ENCODE peak calls at places on chromosomes 2 and 18, in ten cellular contexts. M, W, I, R, Z, P, E, V, L and H are unnamed samples.

GRCh38 chr2:160039166-160039903 is 23.1 kb downstream of the PLA2R1 start:
- DNase-seq in W (peak), M (peak), Z (no peak), R (no peak), E (no peak), P (no peak), I (no peak), V (peak), L (peak), H (peak)

GRCh38 chr2:109129921-109130725 is 1.1 kb downstream of the SH3RF3 start:
- DNase-seq in P (no peak), R (no peak), E (peak), M (no peak), Z (no peak), I (peak), V (no peak), L (peak), W (peak), H (peak)

GRCh38 chr2:71672640-71673401 is 219.5 kb downstream of the DYSF start:
- DNase-seq in L (no peak), E (no peak), W (no peak), V (peak), I (no peak), R (no peak), M (no peak), P (no peak), Z (no peak), H (no peak)

GRCh38 chr2:99572380-99572779 is 82.6 kb upstream of the REV1 start:
- DNase-seq in R (no peak), Z (no peak), W (peak), V (peak), E (no peak), L (no peak), M (peak), P (no peak), I (peak), H (no peak)

GRCh38 chr2:185578293-185578692 is 160.3 kb upstream of the FSIP2 start:
- DNase-seq in E (no peak), Z (no peak), W (no peak), R (no peak), L (no peak), V (no peak), I (no peak), M (no peak), P (no peak), H (no peak)

GRCh38 chr2:218295029-218295428 is 2.7 kb upstream of the TMBIM1 start:
- DNase-seq in L (peak), P (no peak), M (no peak), W (no peak), R (peak), E (no peak), V (peak), I (no peak), Z (no peak), H (no peak)

GRCh38 chr2:195677290-195677689 is 20.3 kb downstream of the SLC39A10 start:
- DNase-seq in R (no peak), W (no peak), V (no peak), I (no peak), Z (no peak), M (no peak), P (no peak), L (no peak), E (no peak), H (no peak)

GRCh38 chr18:76823574-76823973 is 1.2 kb downstream of the ZNF236 start:
- DNase-seq in V (no peak), P (no peak), L (no peak), W (peak), R (no peak), E (peak), I (peak), Z (no peak), M (no peak), H (peak)

GRCh38 chr2:30366199-30366691 is 80.8 kb upstream of the LCLAT1 start:
- DNase-seq in L (no peak), E (no peak), R (no peak), P (no peak), V (no peak), Z (no peak), W (peak), I (no peak), M (peak), H (peak)

GRCh38 chr2:238449241-238449640 is 22.5 kb downstream of the ASB1 start:
- DNase-seq in I (no peak), Z (no peak), R (no peak), P (no peak), W (no peak), E (no peak), M (no peak), V (no peak), L (no peak), H (no peak)

GRCh38 chr2:74549685-74549971 is 4.1 kb downstream of the LOXL3 start:
- DNase-seq in Z (no peak), M (no peak), W (no peak), E (no peak), L (no peak), P (no peak), V (no peak), I (no peak), R (no peak), H (no peak)

GRCh38 chr18:60019463-60019840 is 119.7 kb downstream of the PMAIP1 start:
- DNase-seq in L (peak), P (no peak), V (no peak), I (no peak), Z (peak), E (no peak), M (peak), R (no peak), W (peak), H (peak)

GRCh38 chr2:18889565-18890332 is 300.4 kb upstream of the NT5C1B start:
- DNase-seq in M (no peak), I (no peak), E (no peak), W (no peak), P (no peak), R (no peak), L (peak), Z (no peak), V (no peak), H (peak)

GRCh38 chr2:60872510-60872928 is 8.9 kb upstream of the REL start:
- DNase-seq in Z (no peak), L (no peak), R (no peak), E (no peak), M (no peak), W (no peak), I (no peak), V (no peak), P (no peak), H (no peak)

GRCh38 chr2:168858146-168858545 is 32.1 kb downstream of the SPC25 start:
- DNase-seq in W (no peak), R (no peak), E (no peak), Z (no peak), V (no peak), L (no peak), I (no peak), M (no peak), P (no peak), H (no peak)

GRCh38 chr18:519019-519879 is 18.7 kb upstream of the COLEC12 start:
- DNase-seq in P (no peak), W (peak), E (peak), M (peak), I (no peak), V (peak), L (peak), Z (peak), R (no peak), H (peak)

GRCh38 chr2:223222397-223222796 is 170.4 kb downstream of the KCNE4 start:
- DNase-seq in E (no peak), I (no peak), L (no peak), R (no peak), Z (no peak), V (no peak), W (peak), P (no peak), M (peak), H (peak)

GRCh38 chr2:146814971-146815370 is 1029.9 kb upstream of the ACVR2A start:
- DNase-seq in R (no peak), V (no peak), I (no peak), M (no peak), Z (no peak), W (no peak), E (no peak), L (no peak), P (no peak), H (no peak)

GRCh38 chr2:7007846-7008741 is 90.9 kb downstream of the RNF144A start:
- DNase-seq in V (peak), I (peak), W (peak), R (no peak), L (peak), E (peak), M (peak), P (no peak), Z (no peak), H (peak)

GRCh38 chr2:2057125-2057721 is 273.9 kb downstream of the MYT1L start:
- DNase-seq in Z (no peak), M (peak), P (peak), I (peak), R (peak), V (no peak), W (peak), L (peak), E (peak), H (peak)

GRCh38 chr2:13335862-13336535 is 619.3 kb downstream of the TRIB2 start:
- DNase-seq in L (no peak), P (no peak), I (no peak), R (no peak), V (no peak), W (no peak), Z (no peak), M (no peak), E (no peak), H (no peak)

GRCh38 chr18:31679133-31679731 is 5.1 kb downstream of the B4GALT6 start:
- DNase-seq in Z (no peak), V (no peak), L (peak), R (no peak), E (no peak), P (no peak), I (no peak), W (peak), M (peak), H (peak)

GRCh38 chr2:219099319-219099718 is 38.6 kb upstream of the IHH start:
- DNase-seq in I (no peak), W (no peak), V (no peak), L (peak), E (no peak), M (peak), R (no peak), Z (peak), P (no peak), H (peak)

GRCh38 chr2:112626604-112627059 is 19.1 kb upstream of the SLC20A1 start:
- DNase-seq in M (no peak), I (peak), V (peak), R (peak), Z (no peak), L (peak), P (peak), E (peak), W (peak), H (peak)

GRCh38 chr18:74229005-74229404 is 62.8 kb downstream of the CYB5A start:
- DNase-seq in M (no peak), W (no peak), I (no peak), P (no peak), V (no peak), Z (no peak), L (no peak), R (no peak), E (no peak), H (no peak)

GRCh38 chr2:209638346-209638745 is 133.3 kb upstream of the UNC80 start:
- DNase-seq in W (peak), Z (peak), L (peak), I (no peak), V (no peak), P (no peak), E (no peak), M (peak), R (no peak), H (peak)

GRCh38 chr2:10759151-10759714 is 37.8 kb downstream of the ATP6V1C2 start:
- DNase-seq in R (peak), V (no peak), W (no peak), P (no peak), E (peak), L (no peak), Z (no peak), I (no peak), M (no peak), H (no peak)

GRCh38 chr2:160377204-160377995 is 116.2 kb downstream of the RBMS1 start:
- DNase-seq in V (no peak), E (no peak), W (no peak), P (no peak), I (peak), R (no peak), L (peak), M (no peak), Z (no peak), H (peak)

DNA sequence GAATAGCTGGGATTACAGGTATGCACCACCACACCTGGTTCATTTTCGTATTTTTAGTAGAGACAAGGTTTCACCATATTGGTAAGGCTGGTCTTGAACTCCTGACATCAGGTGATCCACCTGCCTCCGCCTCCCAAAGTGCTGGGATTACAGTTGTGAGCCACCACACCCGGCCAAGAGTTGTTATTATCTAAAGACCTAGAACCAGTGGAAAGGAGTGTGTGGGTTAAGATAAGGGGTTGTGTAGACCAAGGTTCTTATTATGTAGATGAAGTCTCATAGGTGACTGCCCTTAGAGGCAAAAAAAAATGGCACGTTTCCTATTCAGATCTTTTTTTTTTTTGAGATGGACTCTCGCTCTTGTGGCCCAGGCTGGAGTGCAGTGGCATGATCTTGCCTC is 21.8 kb upstream of the TEX44 start:
- DNase-seq in R (no peak), I (no peak), M (no peak), L (no peak), P (no peak), V (no peak), E (no peak), W (no peak), Z (no peak), H (no peak)
- H3K4me3 ChIP-seq in R (no peak), I (no peak), M (no peak), L (no peak), P (no peak), V (no peak), E (no peak), W (no peak), Z (no peak), H (no peak)

GRCh38 chr2:64930159-64930558 is 59.0 kb upstream of the SLC1A4 start:
- DNase-seq in V (no peak), R (no peak), P (no peak), E (no peak), Z (no peak), M (no peak), W (no peak), I (no peak), L (no peak), H (peak)
- H3K4me3 ChIP-seq in V (no peak), R (no peak), P (no peak), E (no peak), Z (no peak), M (no peak), W (no peak), I (no peak), L (no peak), H (no peak)

DNA sequence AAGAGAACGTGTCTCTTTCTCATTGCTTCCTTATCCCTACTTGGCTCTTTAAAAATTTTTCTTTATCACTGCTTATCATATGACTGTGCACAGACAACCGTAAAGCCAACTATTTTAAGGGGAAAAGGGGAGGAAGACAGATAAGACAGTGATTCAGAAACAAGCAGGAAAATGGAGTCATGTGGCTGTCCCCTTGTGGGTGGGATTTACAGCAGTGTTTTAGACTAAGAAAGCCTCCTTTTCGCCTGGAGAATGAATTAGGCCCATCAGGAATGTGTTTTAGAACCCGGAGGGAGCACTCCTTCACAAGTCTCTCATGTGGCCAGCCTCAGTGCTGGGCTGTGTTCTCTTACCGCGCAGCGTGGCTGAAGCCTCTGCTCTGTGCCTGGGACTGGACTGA is 17.6 kb downstream of the PRKCE start:
- DNase-seq in L (peak), R (no peak), I (no peak), E (no peak), P (no peak), Z (no peak), W (no peak), M (peak), V (no peak), H (peak)
- H3K4me3 ChIP-seq in L (peak), R (no peak), I (no peak), E (no peak), P (no peak), Z (no peak), W (no peak), M (no peak), V (no peak), H (no peak)

GRCh38 chr2:44942304-44943030 is 965 bp downstream of the SIX3 start:
- DNase-seq in V (no peak), R (no peak), I (no peak), E (peak), M (no peak), W (no peak), P (peak), L (no peak), Z (no peak), H (no peak)
- H3K4me3 ChIP-seq in V (peak), R (no peak), I (peak), E (peak), M (no peak), W (no peak), P (peak), L (no peak), Z (no peak), H (no peak)

DNA sequence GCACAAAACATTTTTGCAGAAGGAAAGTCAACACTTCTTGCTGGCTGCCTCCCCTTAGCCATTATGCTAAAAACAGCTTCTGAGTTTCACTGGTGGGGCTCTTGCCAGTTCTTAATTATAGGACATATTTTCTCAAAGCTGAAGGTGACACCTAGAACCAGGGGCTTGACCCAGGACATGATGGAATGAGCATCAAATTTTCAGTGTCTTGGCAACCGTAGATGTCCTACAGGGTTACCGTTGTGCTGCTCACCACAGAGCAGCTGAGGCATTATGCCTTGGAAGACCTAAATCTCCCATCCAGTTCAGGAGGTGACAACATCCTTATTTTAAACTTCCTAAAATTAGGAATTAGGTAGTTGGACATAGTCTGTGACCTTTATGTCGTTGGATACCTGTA is 46.7 kb downstream of the TMEM185B start:
- DNase-seq in E (no peak), V (no peak), L (no peak), Z (no peak), W (no peak), I (no peak), M (no peak), R (no peak), P (no peak), H (no peak)
- H3K4me3 ChIP-seq in E (peak), V (no peak), L (no peak), Z (no peak), W (no peak), I (no peak), M (no peak), R (no peak), P (peak), H (no peak)

DNA sequence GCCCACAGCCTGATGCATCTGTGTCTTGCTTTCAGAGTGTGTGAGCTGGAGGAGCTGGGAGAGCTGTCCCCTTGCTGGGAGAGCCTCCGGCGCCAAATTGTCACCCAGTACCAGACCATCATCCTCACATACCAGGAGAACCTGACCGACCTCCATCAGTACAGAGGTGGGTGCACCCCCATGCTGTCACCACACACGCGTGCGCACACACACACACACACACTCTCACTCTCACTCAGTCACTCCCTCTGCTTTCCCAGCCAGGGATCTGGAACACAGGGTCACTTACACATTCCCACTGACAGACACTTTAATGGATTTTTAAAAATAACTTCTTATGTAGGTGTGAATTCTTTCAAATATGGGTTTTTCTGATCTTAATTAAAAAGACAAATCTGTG is 64.5 kb downstream of the COA5 start:
- DNase-seq in E (no peak), M (no peak), Z (no peak), R (no peak), V (no peak), I (no peak), P (no peak), W (no peak), L (no peak), H (no peak)
- H3K4me3 ChIP-seq in E (no peak), M (no peak), Z (no peak), R (no peak), V (no peak), I (no peak), P (no peak), W (no peak), L (no peak), H (no peak)

DNA sequence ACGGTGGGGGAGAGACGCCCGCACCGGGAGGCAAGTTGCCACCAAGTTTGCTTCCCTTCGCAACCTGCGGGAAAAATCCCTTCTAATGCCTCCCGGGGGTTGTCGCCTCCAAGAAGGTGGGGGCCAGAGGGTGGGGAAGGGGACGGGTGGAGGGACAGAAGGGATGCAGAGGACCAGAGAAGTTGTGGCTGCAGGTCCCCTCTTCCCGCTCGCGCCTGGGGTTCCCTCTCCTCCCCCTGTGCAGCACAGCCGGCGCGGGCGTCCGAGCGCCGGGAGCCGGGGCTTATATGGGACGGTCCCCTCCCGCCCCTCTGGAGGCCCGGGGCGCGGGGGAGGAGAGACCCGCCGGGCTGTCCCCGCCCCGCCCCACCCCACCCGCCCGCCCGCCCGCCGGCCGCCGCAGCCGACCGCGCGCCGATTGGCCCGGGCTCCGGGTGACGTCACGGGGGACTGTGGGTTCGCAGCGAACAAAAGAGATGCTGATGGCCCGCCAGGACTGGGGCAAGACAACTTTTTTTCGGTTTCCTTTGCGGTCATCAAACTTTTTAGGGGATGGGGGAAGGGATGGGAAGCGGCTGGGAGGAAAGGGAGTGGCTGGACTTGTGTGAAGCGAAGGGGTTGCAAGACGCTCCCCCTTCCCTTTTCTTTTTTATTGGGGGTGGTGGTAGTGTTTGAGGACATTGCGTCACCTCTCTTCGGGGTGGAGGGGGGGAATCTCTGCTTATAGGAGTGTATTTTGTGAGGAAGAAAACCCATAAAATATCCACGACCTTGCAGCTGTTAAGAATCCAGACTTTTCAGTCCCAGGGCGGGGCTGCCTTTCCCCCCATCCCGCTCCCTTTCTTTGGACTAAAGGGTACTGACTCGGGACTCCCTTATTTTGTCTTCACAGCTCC is at the start of gene FN1:
- DNase-seq in V (peak), R (peak), L (peak), M (peak), E (peak), Z (peak), W (peak), I (peak), P (peak), H (peak)
- H3K4me3 ChIP-seq in V (peak), R (peak), L (peak), M (peak), E (peak), Z (peak), W (peak), I (peak), P (peak), H (peak)

DNA sequence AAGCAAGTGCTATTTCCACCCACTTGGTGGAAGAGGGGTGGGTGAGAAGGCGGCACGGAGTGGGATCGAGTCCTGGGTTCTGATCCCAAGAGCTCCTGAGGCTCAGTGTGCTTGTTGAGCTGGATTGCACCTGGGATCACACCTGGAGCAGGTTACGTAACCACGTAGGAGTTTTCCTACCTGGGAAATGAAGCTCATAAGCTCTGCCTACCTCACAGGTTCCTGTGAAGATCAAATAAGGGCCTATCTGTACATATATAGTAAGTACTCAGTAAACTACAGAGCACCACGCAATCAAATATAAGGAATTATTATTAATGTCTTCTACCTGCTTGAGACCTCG is 11.0 kb downstream of the NPC1 start:
- DNase-seq in W (no peak), R (peak), E (no peak), Z (no peak), L (no peak), M (no peak), P (no peak), I (no peak), V (no peak), H (no peak)
- H3K4me3 ChIP-seq in W (no peak), R (no peak), E (no peak), Z (no peak), L (no peak), M (no peak), P (no peak), I (no peak), V (no peak), H (no peak)